ENCODE peak calls at places on chromosomes 4 and X, in four cellular contexts. M, N, I and R are unnamed samples.
A peak's percentile ranks its signal among the peaks of the same experiment; 100 is the strongest.

GRCh38 chrX:28802625-28803024 is 215.4 kb downstream of the IL1RAPL1 start:
- DNase-seq in I (no peak), N (no peak), M (no peak), R (no peak)

GRCh38 chr4:7956306-7957112 is 16.8 kb upstream of the AFAP1 start:
- DNase-seq in I (peak; percentile 78), N (peak; percentile 52), M (no peak), R (no peak)

GRCh38 chr4:40475609-40476008 is 140.5 kb downstream of the CHRNA9 start:
- DNase-seq in M (no peak), N (no peak), I (no peak), R (no peak)

GRCh38 chrX:413322-414201 is 26.9 kb upstream of the PPP2R3B start:
- DNase-seq in I (no peak), M (no peak), N (no peak), R (no peak)

GRCh38 chr4:85952518-85952917 is 407.3 kb downstream of the MAPK10 start:
- DNase-seq in I (no peak), M (no peak), N (no peak), R (peak; percentile 5)

GRCh38 chrX:57906790-57907189 is 3.5 kb downstream of the ZXDA start:
- DNase-seq in N (no peak), M (no peak), I (peak; percentile 21), R (no peak)

GRCh38 chr4:83305187-83305586 is 20.6 kb upstream of the COQ2 start:
- DNase-seq in I (no peak), N (no peak), M (no peak), R (no peak)

GRCh38 chr4:59057804-59058203 is 1947.6 kb upstream of the IGFBP7 start:
- DNase-seq in M (no peak), N (no peak), I (no peak), R (peak; percentile 6)